ENCODE peak calls at places on chromosomes 11 and 22, in eight cellular contexts. B is IMR-90, X is colonic mucosa, Q is dorsolateral prefrontal cortex, S is ovary, A is OCI-LY7, F is neural progenitor cell, E is A549. L is an unnamed sample.

GRCh38 chr11:16791494-16791961 is 53.1 kb downstream of the C11orf58 start:
- DNase-seq in B (peak), X (no peak), Q (no peak), S (no peak), A (no peak), F (no peak), E (peak), L (no peak)

GRCh38 chr22:36253523-36254490 is 874 bp downstream of the APOL1 start:
- DNase-seq in B (no peak), X (no peak), Q (no peak), S (peak), A (no peak), F (no peak), E (no peak), L (no peak)

GRCh38 chr11:95378106-95378505 is 147.1 kb upstream of the SESN3 start:
- DNase-seq in B (no peak), X (no peak), Q (no peak), S (no peak), A (no peak), F (no peak), E (no peak), L (no peak)

GRCh38 chr22:35376728-35377472 is 4.0 kb upstream of the HMOX1 start:
- DNase-seq in B (peak), X (peak), Q (peak), S (peak), A (peak), F (peak), E (peak), L (peak)

GRCh38 chr22:23053051-23053707 is 17.1 kb upstream of the GNAZ start:
- DNase-seq in B (no peak), X (no peak), Q (no peak), S (no peak), A (no peak), F (no peak), E (no peak), L (no peak)

GRCh38 chr11:115488945-115489344 is 15.3 kb downstream of the CADM1 start:
- DNase-seq in B (peak), X (no peak), Q (no peak), S (no peak), A (no peak), F (no peak), E (peak), L (no peak)

GRCh38 chr11:46404476-46405017 is 13.0 kb upstream of the CHRM4 start:
- DNase-seq in B (no peak), X (no peak), Q (no peak), S (no peak), A (no peak), F (no peak), E (no peak), L (no peak)

GRCh38 chr11:7531011-7531410 is 17.2 kb downstream of the PPFIBP2 start:
- DNase-seq in B (no peak), X (no peak), Q (no peak), S (no peak), A (no peak), F (no peak), E (no peak), L (no peak)

GRCh38 chr22:19821523-19822300 is 33.0 kb downstream of the GNB1L start:
- DNase-seq in B (no peak), X (no peak), Q (peak), S (no peak), A (no peak), F (no peak), E (no peak), L (no peak)

GRCh38 chr11:2572491-2573239 is 127.1 kb downstream of the KCNQ1OT1 start:
- DNase-seq in B (no peak), X (no peak), Q (no peak), S (peak), A (no peak), F (no peak), E (no peak), L (peak)

GRCh38 chr22:26558246-26558895 is 31.6 kb downstream of the TPST2 start:
- DNase-seq in B (peak), X (no peak), Q (no peak), S (no peak), A (no peak), F (no peak), E (no peak), L (no peak)
- TF ChIP-seq CTCF in B (peak), X (no peak), Q (no peak), S (no peak), A (no peak), F (no peak), E (no peak), L (no peak)

GRCh38 chr11:120317689-120318195 is 7.4 kb upstream of the TLCD5 start:
- DNase-seq in B (no peak), X (no peak), Q (no peak), S (no peak), A (no peak), F (no peak), E (no peak), L (no peak)
- H3K27ac ChIP-seq in B (no peak), X (no peak), Q (peak), S (no peak), A (no peak), F (no peak), E (no peak), L (peak)

GRCh38 chr11:889686-890475 is 20.7 kb downstream of the CHID1 start:
- DNase-seq in B (no peak), X (no peak), Q (no peak), S (no peak), A (no peak), F (peak), E (no peak), L (no peak)

GRCh38 chr11:888290-889212 is 22.1 kb downstream of the CHID1 start:
- DNase-seq in B (no peak), X (no peak), Q (peak), S (no peak), A (no peak), F (no peak), E (no peak), L (no peak)

GRCh38 chr11:890794-891600 is 19.6 kb downstream of the CHID1 start:
- DNase-seq in B (no peak), X (no peak), Q (no peak), S (no peak), A (no peak), F (peak), E (no peak), L (no peak)

GRCh38 chr11:887589-887988 is 23.0 kb downstream of the CHID1 start:
- DNase-seq in B (no peak), X (no peak), Q (no peak), S (no peak), A (no peak), F (no peak), E (no peak), L (no peak)

GRCh38 chr11:889261-889660 is 21.3 kb downstream of the CHID1 start:
- DNase-seq in B (no peak), X (no peak), Q (no peak), S (no peak), A (no peak), F (no peak), E (no peak), L (no peak)
- TF ChIP-seq CTCF in B (no peak), X (no peak), Q (no peak), S (no peak), A (no peak), F (no peak), E (no peak), L (no peak)

DNA sequence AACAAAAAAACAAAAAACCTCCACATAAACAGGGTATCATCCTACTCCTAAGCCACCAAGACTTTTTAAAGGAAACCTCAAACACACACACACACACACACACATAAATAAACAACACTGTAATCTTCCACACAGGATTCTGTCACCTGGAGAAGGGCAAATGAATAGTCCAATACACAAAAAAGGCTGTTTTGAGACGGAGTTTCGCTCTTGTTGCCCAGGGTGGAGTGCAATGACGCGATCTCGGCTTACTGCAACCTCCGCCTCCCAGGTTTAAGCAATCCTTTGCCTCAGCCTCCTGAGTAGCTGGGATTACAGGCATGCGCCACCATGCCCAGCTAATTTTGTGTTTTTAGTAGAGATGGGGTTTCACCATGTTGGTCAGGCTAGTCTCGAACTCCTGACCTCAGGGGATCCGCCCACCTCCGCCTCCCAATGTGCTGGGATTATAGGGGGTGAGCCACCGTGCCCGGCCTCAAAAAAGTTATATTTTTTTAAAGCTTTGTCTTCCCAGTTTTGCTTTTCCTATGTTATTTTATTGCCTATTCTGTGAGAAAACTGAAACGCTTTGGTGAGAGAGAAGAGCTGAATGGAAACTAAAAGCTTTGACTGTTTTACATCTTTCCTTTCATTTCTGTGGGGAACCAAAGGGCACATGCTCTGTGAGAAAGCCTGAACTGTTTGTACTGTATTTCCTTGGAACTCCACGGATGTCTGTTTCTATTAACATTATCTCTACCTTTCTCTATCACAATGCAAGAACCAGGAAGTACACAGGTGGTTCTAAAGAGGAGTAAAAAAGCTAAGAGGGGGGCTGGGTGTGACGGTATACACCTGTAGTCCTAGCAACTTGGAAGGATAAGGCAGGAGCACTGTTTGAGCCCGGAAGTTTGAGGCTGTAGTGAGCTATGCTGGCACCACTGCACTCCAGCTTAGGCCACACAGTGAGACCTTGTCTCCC is 44.1 kb downstream of the CELF1 start:
- DNase-seq in B (no peak), X (peak), Q (no peak), S (no peak), A (no peak), F (no peak), E (no peak), L (no peak)
- H3K27ac ChIP-seq in B (no peak), X (peak), Q (no peak), S (no peak), A (no peak), F (peak), E (peak), L (no peak)

GRCh38 chr11:70079691-70080090 is 1.6 kb downstream of the ANO1 start:
- DNase-seq in B (no peak), X (no peak), Q (no peak), S (no peak), A (no peak), F (no peak), E (no peak), L (no peak)

GRCh38 chr11:70080763-70081162 is 2.6 kb downstream of the ANO1 start:
- DNase-seq in B (no peak), X (no peak), Q (no peak), S (no peak), A (no peak), F (no peak), E (peak), L (no peak)

GRCh38 chr11:70084046-70084984 is 6.2 kb downstream of the ANO1 start:
- DNase-seq in B (no peak), X (no peak), Q (no peak), S (no peak), A (no peak), F (no peak), E (no peak), L (no peak)

GRCh38 chr11:70085815-70086769 is 8.0 kb downstream of the ANO1 start:
- DNase-seq in B (peak), X (no peak), Q (no peak), S (no peak), A (no peak), F (no peak), E (no peak), L (no peak)

DNA sequence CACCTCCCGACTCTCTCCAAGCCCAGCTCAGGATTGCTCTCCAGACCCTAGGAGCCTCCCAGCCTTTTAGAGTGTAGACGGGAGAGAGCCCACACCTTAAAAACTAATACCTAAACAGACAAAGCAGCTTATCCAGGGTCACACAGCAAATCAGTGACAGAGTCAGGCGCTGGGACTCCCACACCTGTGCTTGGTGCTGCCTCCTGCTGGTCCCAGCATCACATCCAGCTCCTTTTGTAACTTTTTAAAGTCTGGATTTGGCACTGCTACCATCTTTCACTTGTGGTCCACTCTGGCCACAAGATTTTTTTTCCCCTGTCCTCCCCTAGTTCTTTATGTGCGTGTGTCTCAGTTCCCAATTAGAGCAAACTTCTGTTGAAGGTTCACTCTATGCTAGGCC is 4.7 kb downstream of the ANO1 start:
- DNase-seq in B (no peak), X (no peak), Q (no peak), S (no peak), A (no peak), F (no peak), E (no peak), L (no peak)
- TF ChIP-seq CTCF in B (peak), X (no peak), Q (no peak), S (no peak), A (peak), F (peak), E (peak), L (no peak)

GRCh38 chr22:20982563-20982882 is 426 bp downstream of the LZTR1 start:
- DNase-seq in B (no peak), X (no peak), Q (no peak), S (no peak), A (no peak), F (no peak), E (no peak), L (no peak)
- H3K27ac ChIP-seq in B (peak), X (peak), Q (peak), S (no peak), A (no peak), F (no peak), E (peak), L (peak)

GRCh38 chr11:96524475-96524874 is 134.7 kb downstream of the JRKL start:
- DNase-seq in B (peak), X (no peak), Q (no peak), S (no peak), A (no peak), F (no peak), E (no peak), L (no peak)
- TF ChIP-seq CTCF in B (no peak), X (no peak), Q (no peak), S (no peak), A (peak), F (no peak), E (no peak), L (no peak)

GRCh38 chr11:69376155-69377028 is 82.4 kb downstream of the MYEOV start:
- DNase-seq in B (no peak), X (peak), Q (no peak), S (no peak), A (no peak), F (no peak), E (no peak), L (peak)
- H3K27ac ChIP-seq in B (no peak), X (no peak), Q (no peak), S (no peak), A (no peak), F (no peak), E (peak), L (no peak)

GRCh38 chr22:41531736-41532477 is 12.4 kb downstream of the POLR3H start:
- DNase-seq in B (no peak), X (no peak), Q (no peak), S (no peak), A (no peak), F (no peak), E (no peak), L (no peak)

GRCh38 chr22:41532908-41533825 is 11.1 kb downstream of the POLR3H start:
- DNase-seq in B (peak), X (peak), Q (peak), S (peak), A (peak), F (peak), E (peak), L (peak)

GRCh38 chr22:41530612-41531421 is 13.5 kb downstream of the POLR3H start:
- DNase-seq in B (no peak), X (no peak), Q (no peak), S (no peak), A (no peak), F (no peak), E (no peak), L (no peak)

GRCh38 chr22:41528938-41529561 is 15.2 kb downstream of the POLR3H start:
- DNase-seq in B (no peak), X (no peak), Q (no peak), S (no peak), A (no peak), F (no peak), E (no peak), L (no peak)

DNA sequence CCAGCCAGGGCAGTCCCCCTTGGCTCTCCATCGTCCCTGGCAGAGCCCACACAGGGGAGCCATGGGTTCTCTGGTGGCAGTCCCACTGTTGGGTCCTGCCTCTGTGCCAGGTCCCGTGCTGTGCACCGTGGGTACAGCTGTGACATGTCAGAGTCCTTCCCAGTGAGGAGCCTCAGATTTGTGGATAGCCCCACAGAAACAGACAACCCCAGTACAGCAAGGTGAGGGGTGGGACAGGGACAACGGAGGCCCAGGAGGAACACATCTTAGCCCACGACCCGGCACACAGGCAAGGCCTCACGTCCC is 12.9 kb downstream of the POLR3H start:
- DNase-seq in B (no peak), X (no peak), Q (no peak), S (no peak), A (no peak), F (no peak), E (no peak), L (no peak)
- TF ChIP-seq CTCF in B (no peak), X (no peak), Q (no peak), S (no peak), A (no peak), F (no peak), E (no peak), L (no peak)

L was measured in left ventricle myocardium inferior.